ENCODE peak calls at places on chromosomes 2 and 18, in ten cellular contexts. One of them, this sample, is unnamed.

GRCh38 chr2:222774941-222775340 is 85.9 kb upstream of the ACSL3 start:
- DNase-seq in cardiac muscle cell: no peak
- DNase-seq in aorta: no peak
- DNase-seq in CD4-positive, CD25-positive, alpha-beta regulatory T cell: no peak
- DNase-seq in stomach: no peak
- DNase-seq in activated naive CD8-positive, alpha-beta T cell treated with anti-CD3 and anti-CD28 coated beads, Interleukin-2, amount 50 U/mL, for 24 hours: no peak
- DNase-seq in stimulated activated CD4-positive, alpha-beta T cell treated with anti-CD3 and anti-CD28 coated beads, Interleukin-2, amount 100 ng/mL, for 24 hours: no peak
- DNase-seq in neural crest cell: no peak
- DNase-seq in brain microvascular endothelial cell: no peak
- DNase-seq in H7: no peak
- DNase-seq in this sample: no peak

GRCh38 chr2:119252186-119253113 is 28.8 kb downstream of the STEAP3 start:
- DNase-seq in stimulated activated CD4-positive, alpha-beta T cell treated with anti-CD3 and anti-CD28 coated beads, Interleukin-2, amount 100 ng/mL, for 24 hours: no peak
- DNase-seq in neural crest cell: no peak
- DNase-seq in aorta: no peak
- DNase-seq in CD4-positive, CD25-positive, alpha-beta regulatory T cell: no peak
- DNase-seq in stomach: no peak
- DNase-seq in H7: peak; percentile 23
- DNase-seq in brain microvascular endothelial cell: peak; percentile 96
- DNase-seq in activated naive CD8-positive, alpha-beta T cell treated with anti-CD3 and anti-CD28 coated beads, Interleukin-2, amount 50 U/mL, for 24 hours: no peak
- DNase-seq in cardiac muscle cell: peak; percentile 90
- DNase-seq in this sample: peak; percentile 87

GRCh38 chr2:36889782-36890181 is 76.6 kb downstream of the STRN start:
- DNase-seq in cardiac muscle cell: peak; percentile 88
- DNase-seq in aorta: no peak
- DNase-seq in activated naive CD8-positive, alpha-beta T cell treated with anti-CD3 and anti-CD28 coated beads, Interleukin-2, amount 50 U/mL, for 24 hours: no peak
- DNase-seq in CD4-positive, CD25-positive, alpha-beta regulatory T cell: no peak
- DNase-seq in brain microvascular endothelial cell: peak; percentile 89
- DNase-seq in stomach: no peak
- DNase-seq in neural crest cell: no peak
- DNase-seq in stimulated activated CD4-positive, alpha-beta T cell treated with anti-CD3 and anti-CD28 coated beads, Interleukin-2, amount 100 ng/mL, for 24 hours: no peak
- DNase-seq in H7: no peak
- DNase-seq in this sample: peak; percentile 81

GRCh38 chr2:231017250-231017636 is 20.1 kb upstream of the C2orf72 start:
- DNase-seq in activated naive CD8-positive, alpha-beta T cell treated with anti-CD3 and anti-CD28 coated beads, Interleukin-2, amount 50 U/mL, for 24 hours: peak; percentile 12
- DNase-seq in neural crest cell: no peak
- DNase-seq in stomach: no peak
- DNase-seq in H7: no peak
- DNase-seq in CD4-positive, CD25-positive, alpha-beta regulatory T cell: no peak
- DNase-seq in aorta: no peak
- DNase-seq in brain microvascular endothelial cell: no peak
- DNase-seq in cardiac muscle cell: no peak
- DNase-seq in stimulated activated CD4-positive, alpha-beta T cell treated with anti-CD3 and anti-CD28 coated beads, Interleukin-2, amount 100 ng/mL, for 24 hours: peak; percentile 14
- DNase-seq in this sample: no peak

GRCh38 chr2:42927334-42928160 is 135.2 kb upstream of the HAAO start:
- DNase-seq in stimulated activated CD4-positive, alpha-beta T cell treated with anti-CD3 and anti-CD28 coated beads, Interleukin-2, amount 100 ng/mL, for 24 hours: no peak
- DNase-seq in cardiac muscle cell: no peak
- DNase-seq in CD4-positive, CD25-positive, alpha-beta regulatory T cell: no peak
- DNase-seq in activated naive CD8-positive, alpha-beta T cell treated with anti-CD3 and anti-CD28 coated beads, Interleukin-2, amount 50 U/mL, for 24 hours: no peak
- DNase-seq in neural crest cell: no peak
- DNase-seq in brain microvascular endothelial cell: no peak
- DNase-seq in aorta: peak; percentile 74
- DNase-seq in stomach: no peak
- DNase-seq in H7: no peak
- DNase-seq in this sample: no peak

GRCh38 chr18:22703883-22704626 is 229.1 kb upstream of the RBBP8 start:
- DNase-seq in aorta: no peak
- DNase-seq in CD4-positive, CD25-positive, alpha-beta regulatory T cell: peak; percentile 6
- DNase-seq in stimulated activated CD4-positive, alpha-beta T cell treated with anti-CD3 and anti-CD28 coated beads, Interleukin-2, amount 100 ng/mL, for 24 hours: no peak
- DNase-seq in neural crest cell: peak; percentile 4
- DNase-seq in stomach: no peak
- DNase-seq in cardiac muscle cell: peak; percentile 76
- DNase-seq in activated naive CD8-positive, alpha-beta T cell treated with anti-CD3 and anti-CD28 coated beads, Interleukin-2, amount 50 U/mL, for 24 hours: no peak
- DNase-seq in brain microvascular endothelial cell: peak; percentile 43
- DNase-seq in H7: peak; percentile 72
- DNase-seq in this sample: peak; percentile 65

GRCh38 chr2:71939588-71940535 is 207.8 kb downstream of the CYP26B1 start:
- DNase-seq in H7: peak; percentile 25
- DNase-seq in activated naive CD8-positive, alpha-beta T cell treated with anti-CD3 and anti-CD28 coated beads, Interleukin-2, amount 50 U/mL, for 24 hours: no peak
- DNase-seq in stomach: no peak
- DNase-seq in stimulated activated CD4-positive, alpha-beta T cell treated with anti-CD3 and anti-CD28 coated beads, Interleukin-2, amount 100 ng/mL, for 24 hours: no peak
- DNase-seq in CD4-positive, CD25-positive, alpha-beta regulatory T cell: no peak
- DNase-seq in brain microvascular endothelial cell: no peak
- DNase-seq in neural crest cell: no peak
- DNase-seq in aorta: no peak
- DNase-seq in cardiac muscle cell: peak; percentile 62
- DNase-seq in this sample: peak; percentile 7

GRCh38 chr2:237128026-237128703 is 42.5 kb downstream of the COPS8 start:
- DNase-seq in brain microvascular endothelial cell: peak; percentile 99
- DNase-seq in activated naive CD8-positive, alpha-beta T cell treated with anti-CD3 and anti-CD28 coated beads, Interleukin-2, amount 50 U/mL, for 24 hours: peak; percentile 59
- DNase-seq in cardiac muscle cell: peak; percentile 99
- DNase-seq in stimulated activated CD4-positive, alpha-beta T cell treated with anti-CD3 and anti-CD28 coated beads, Interleukin-2, amount 100 ng/mL, for 24 hours: peak; percentile 58
- DNase-seq in CD4-positive, CD25-positive, alpha-beta regulatory T cell: no peak
- DNase-seq in neural crest cell: no peak
- DNase-seq in stomach: peak; percentile 77
- DNase-seq in H7: peak; percentile 62
- DNase-seq in aorta: peak; percentile 97
- DNase-seq in this sample: peak; percentile 97

GRCh38 chr2:133568172-133568571 is at the start of gene NCKAP5:
- DNase-seq in stimulated activated CD4-positive, alpha-beta T cell treated with anti-CD3 and anti-CD28 coated beads, Interleukin-2, amount 100 ng/mL, for 24 hours: no peak
- DNase-seq in brain microvascular endothelial cell: peak; percentile 73
- DNase-seq in H7: no peak
- DNase-seq in aorta: no peak
- DNase-seq in CD4-positive, CD25-positive, alpha-beta regulatory T cell: no peak
- DNase-seq in cardiac muscle cell: peak; percentile 47
- DNase-seq in neural crest cell: peak; percentile 14
- DNase-seq in activated naive CD8-positive, alpha-beta T cell treated with anti-CD3 and anti-CD28 coated beads, Interleukin-2, amount 50 U/mL, for 24 hours: no peak
- DNase-seq in stomach: peak; percentile 49
- DNase-seq in this sample: peak; percentile 57

GRCh38 chr2:10500601-10501361 is 52.7 kb upstream of the ODC1 start:
- DNase-seq in H7: no peak
- DNase-seq in CD4-positive, CD25-positive, alpha-beta regulatory T cell: no peak
- DNase-seq in brain microvascular endothelial cell: no peak
- DNase-seq in stimulated activated CD4-positive, alpha-beta T cell treated with anti-CD3 and anti-CD28 coated beads, Interleukin-2, amount 100 ng/mL, for 24 hours: no peak
- DNase-seq in cardiac muscle cell: no peak
- DNase-seq in stomach: peak; percentile 22
- DNase-seq in neural crest cell: no peak
- DNase-seq in aorta: no peak
- DNase-seq in activated naive CD8-positive, alpha-beta T cell treated with anti-CD3 and anti-CD28 coated beads, Interleukin-2, amount 50 U/mL, for 24 hours: no peak
- DNase-seq in this sample: no peak

GRCh38 chr18:79501006-79501405 is 105.3 kb downstream of the NFATC1 start:
- DNase-seq in neural crest cell: no peak
- DNase-seq in stimulated activated CD4-positive, alpha-beta T cell treated with anti-CD3 and anti-CD28 coated beads, Interleukin-2, amount 100 ng/mL, for 24 hours: no peak
- DNase-seq in cardiac muscle cell: no peak
- DNase-seq in activated naive CD8-positive, alpha-beta T cell treated with anti-CD3 and anti-CD28 coated beads, Interleukin-2, amount 50 U/mL, for 24 hours: no peak
- DNase-seq in stomach: no peak
- DNase-seq in brain microvascular endothelial cell: no peak
- DNase-seq in CD4-positive, CD25-positive, alpha-beta regulatory T cell: no peak
- DNase-seq in H7: no peak
- DNase-seq in aorta: no peak
- DNase-seq in this sample: no peak

GRCh38 chr2:219446101-219446504 is 11.5 kb downstream of the SPEG start:
- DNase-seq in CD4-positive, CD25-positive, alpha-beta regulatory T cell: no peak
- DNase-seq in stimulated activated CD4-positive, alpha-beta T cell treated with anti-CD3 and anti-CD28 coated beads, Interleukin-2, amount 100 ng/mL, for 24 hours: no peak
- DNase-seq in neural crest cell: no peak
- DNase-seq in stomach: no peak
- DNase-seq in aorta: no peak
- DNase-seq in brain microvascular endothelial cell: no peak
- DNase-seq in H7: peak; percentile 88
- DNase-seq in activated naive CD8-positive, alpha-beta T cell treated with anti-CD3 and anti-CD28 coated beads, Interleukin-2, amount 50 U/mL, for 24 hours: no peak
- DNase-seq in cardiac muscle cell: peak; percentile 78
- DNase-seq in this sample: peak; percentile 76

GRCh38 chr2:105252271-105252670 is 10.7 kb downstream of the GPR45 start:
- DNase-seq in stomach: no peak
- DNase-seq in H7: no peak
- DNase-seq in stimulated activated CD4-positive, alpha-beta T cell treated with anti-CD3 and anti-CD28 coated beads, Interleukin-2, amount 100 ng/mL, for 24 hours: no peak
- DNase-seq in aorta: no peak
- DNase-seq in neural crest cell: no peak
- DNase-seq in activated naive CD8-positive, alpha-beta T cell treated with anti-CD3 and anti-CD28 coated beads, Interleukin-2, amount 50 U/mL, for 24 hours: no peak
- DNase-seq in CD4-positive, CD25-positive, alpha-beta regulatory T cell: no peak
- DNase-seq in brain microvascular endothelial cell: no peak
- DNase-seq in cardiac muscle cell: no peak
- DNase-seq in this sample: no peak

GRCh38 chr2:237864940-237865622 is 5.7 kb downstream of the RAMP1 start:
- DNase-seq in CD4-positive, CD25-positive, alpha-beta regulatory T cell: no peak
- DNase-seq in aorta: peak; percentile 85
- DNase-seq in brain microvascular endothelial cell: no peak
- DNase-seq in activated naive CD8-positive, alpha-beta T cell treated with anti-CD3 and anti-CD28 coated beads, Interleukin-2, amount 50 U/mL, for 24 hours: no peak
- DNase-seq in H7: peak; percentile 48
- DNase-seq in cardiac muscle cell: peak; percentile 84
- DNase-seq in stimulated activated CD4-positive, alpha-beta T cell treated with anti-CD3 and anti-CD28 coated beads, Interleukin-2, amount 100 ng/mL, for 24 hours: no peak
- DNase-seq in stomach: no peak
- DNase-seq in neural crest cell: no peak
- DNase-seq in this sample: peak; percentile 26

GRCh38 chr2:3192920-3193319 is 184.7 kb downstream of the EIPR1 start:
- DNase-seq in cardiac muscle cell: peak; percentile 25
- DNase-seq in stomach: no peak
- DNase-seq in neural crest cell: no peak
- DNase-seq in CD4-positive, CD25-positive, alpha-beta regulatory T cell: no peak
- DNase-seq in stimulated activated CD4-positive, alpha-beta T cell treated with anti-CD3 and anti-CD28 coated beads, Interleukin-2, amount 100 ng/mL, for 24 hours: no peak
- DNase-seq in activated naive CD8-positive, alpha-beta T cell treated with anti-CD3 and anti-CD28 coated beads, Interleukin-2, amount 50 U/mL, for 24 hours: no peak
- DNase-seq in H7: no peak
- DNase-seq in aorta: peak; percentile 32
- DNase-seq in brain microvascular endothelial cell: no peak
- DNase-seq in this sample: no peak

GRCh38 chr18:32317651-32318050 is 127.8 kb downstream of the MEP1B start:
- DNase-seq in brain microvascular endothelial cell: peak; percentile 43
- DNase-seq in H7: no peak
- DNase-seq in stomach: no peak
- DNase-seq in CD4-positive, CD25-positive, alpha-beta regulatory T cell: no peak
- DNase-seq in aorta: no peak
- DNase-seq in cardiac muscle cell: peak; percentile 75
- DNase-seq in stimulated activated CD4-positive, alpha-beta T cell treated with anti-CD3 and anti-CD28 coated beads, Interleukin-2, amount 100 ng/mL, for 24 hours: no peak
- DNase-seq in activated naive CD8-positive, alpha-beta T cell treated with anti-CD3 and anti-CD28 coated beads, Interleukin-2, amount 50 U/mL, for 24 hours: no peak
- DNase-seq in neural crest cell: no peak
- DNase-seq in this sample: peak; percentile 35